ENCODE peak calls at places on chromosome 7, in six cellular contexts. V is PC-9, D is SK-N-SH, I is mammary epithelial cell, J is foreskin fibroblast, W is GM23338. Z is an unnamed sample.

GRCh38 chr7:27802977-27803376 is 63.0 kb downstream of the TAX1BP1 start:
- DNase-seq in V (no peak), D (no peak), I (no peak), J (peak; percentile 42), W (no peak), Z (peak; percentile 65)

GRCh38 chr7:2452074-2452507 is 24.1 kb downstream of the GRIFIN start:
- DNase-seq in V (no peak), D (peak; percentile 66), I (no peak), J (no peak), W (peak; percentile 51), Z (no peak)

GRCh38 chr7:16299853-16300252 is 121.5 kb downstream of the CRPPA start:
- DNase-seq in V (no peak), D (no peak), I (no peak), J (no peak), W (no peak), Z (no peak)

GRCh38 chr7:2171855-2172254 is 60.9 kb downstream of the MAD1L1 start:
- DNase-seq in V (no peak), D (peak; percentile 40), I (no peak), J (no peak), W (no peak), Z (no peak)

GRCh38 chr7:4868493-4868892 is 6.7 kb upstream of the PAPOLB start:
- DNase-seq in V (no peak), D (no peak), I (no peak), J (no peak), W (no peak), Z (no peak)

GRCh38 chr7:101995121-101995520 is 177.7 kb downstream of the CUX1 start:
- DNase-seq in V (no peak), D (no peak), I (no peak), J (no peak), W (no peak), Z (no peak)

GRCh38 chr7:73718438-73718881 is 1.0 kb downstream of the STX1A start:
- DNase-seq in V (no peak), D (peak; percentile 57), I (peak; percentile 59), J (peak; percentile 51), W (no peak), Z (no peak)

GRCh38 chr7:39622609-39623311 is 612 bp upstream of the RALA start:
- DNase-seq in V (no peak), D (no peak), I (no peak), J (no peak), W (no peak), Z (no peak)

GRCh38 chr7:150335101-150335773 is 6.2 kb downstream of the RARRES2 start:
- DNase-seq in V (no peak), D (no peak), I (no peak), J (peak; percentile 44), W (peak; percentile 88), Z (peak; percentile 86)

GRCh38 chr7:3754488-3755365 is 453.7 kb downstream of the SDK1 start:
- DNase-seq in V (no peak), D (peak; percentile 26), I (no peak), J (peak; percentile 68), W (peak; percentile 39), Z (no peak)

GRCh38 chr7:65946895-65947294 is 35.1 kb downstream of the GUSB start:
- DNase-seq in V (peak; percentile 72), D (no peak), I (peak; percentile 31), J (peak; percentile 54), W (no peak), Z (peak; percentile 61)

DNA sequence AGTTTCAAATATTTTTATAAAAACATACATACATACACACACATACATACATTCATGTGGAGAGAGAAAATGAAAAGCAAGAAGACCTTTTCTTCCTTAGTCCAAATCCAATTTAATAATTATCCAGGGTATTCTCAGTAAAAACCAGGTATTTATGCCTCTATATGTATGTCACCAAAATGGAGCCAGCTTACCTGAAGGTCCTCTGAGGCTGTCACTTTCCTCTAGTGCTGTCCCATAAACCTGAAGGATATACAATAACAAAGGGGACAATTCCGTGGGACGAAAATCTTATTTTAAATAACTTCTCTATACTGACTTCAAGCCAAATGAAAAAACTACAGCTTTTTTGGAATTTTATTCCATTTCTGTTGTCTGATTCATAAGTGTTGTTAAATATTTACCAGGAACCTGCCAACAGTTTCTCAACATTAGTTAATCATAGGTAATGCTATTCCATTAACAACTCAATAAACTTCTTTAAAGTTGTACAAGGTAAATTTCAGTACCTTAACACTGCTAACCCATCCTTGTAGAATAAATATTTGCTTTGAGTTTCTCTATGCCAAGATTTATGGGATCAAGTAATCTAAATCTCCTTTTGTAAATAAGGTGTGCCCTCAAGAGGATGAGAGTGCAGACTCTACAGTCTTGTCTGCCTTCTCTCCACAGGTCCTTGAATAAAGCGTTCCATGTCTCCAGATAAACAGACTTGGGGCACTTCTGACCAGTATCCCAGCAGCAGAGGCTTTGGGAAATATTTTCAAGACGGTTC is 260.3 kb downstream of the AHR start:
- DNase-seq in V (peak; percentile 97), D (no peak), I (no peak), J (no peak), W (no peak), Z (peak; percentile 29)
- TF ChIP-seq CTCF in V (no peak), D (no peak), I (no peak), J (no peak), W (no peak), Z (no peak)

GRCh38 chr7:44325811-44326241 is 432 bp upstream of the CAMK2B start:
- DNase-seq in V (no peak), D (peak; percentile 89), I (no peak), J (no peak), W (peak; percentile 61), Z (no peak)
- H3K4me3 ChIP-seq in V (no peak overlapping the region), D (no peak overlapping the region), I (no peak overlapping the region), J (no peak overlapping the region), W (peak overlapping the region; percentile 46), Z (no peak overlapping the region)

GRCh38 chr7:131040467-131040932 is 287.2 kb upstream of the MKLN1 start:
- DNase-seq in V (peak; percentile 77), D (peak; percentile 80), I (peak; percentile 48), J (peak; percentile 87), W (peak; percentile 87), Z (peak; percentile 75)
- TF ChIP-seq CTCF in V (peak; percentile 96), D (peak; percentile 100), I (peak; percentile 93), J (peak; percentile 93), W (peak; percentile 87), Z (peak; percentile 98)

DNA sequence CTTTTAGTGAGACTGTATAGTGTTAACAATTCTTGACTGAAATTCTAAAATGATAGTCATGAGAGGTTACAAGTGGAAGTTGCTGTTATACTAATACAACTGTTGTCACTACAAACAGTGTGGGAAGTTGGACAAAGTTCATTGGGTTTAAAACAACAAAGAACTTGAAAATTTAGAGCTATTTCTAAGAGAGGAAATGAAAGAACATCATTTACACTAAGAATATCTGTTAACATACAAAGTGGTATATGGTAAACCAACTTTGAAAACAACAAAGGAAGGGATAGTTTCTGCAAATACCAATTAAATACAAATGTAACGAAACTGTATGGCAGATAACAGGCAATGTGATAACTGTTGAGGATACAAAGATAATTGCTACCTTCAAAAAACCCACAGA is 11.6 kb downstream of the MTPN start:
- DNase-seq in V (no peak), D (no peak), I (no peak), J (no peak), W (no peak), Z (no peak)
- H3K4me3 ChIP-seq in V (no peak overlapping the region), D (no peak overlapping the region), I (no peak overlapping the region), J (no peak overlapping the region), W (no peak overlapping the region), Z (no peak overlapping the region)

DNA sequence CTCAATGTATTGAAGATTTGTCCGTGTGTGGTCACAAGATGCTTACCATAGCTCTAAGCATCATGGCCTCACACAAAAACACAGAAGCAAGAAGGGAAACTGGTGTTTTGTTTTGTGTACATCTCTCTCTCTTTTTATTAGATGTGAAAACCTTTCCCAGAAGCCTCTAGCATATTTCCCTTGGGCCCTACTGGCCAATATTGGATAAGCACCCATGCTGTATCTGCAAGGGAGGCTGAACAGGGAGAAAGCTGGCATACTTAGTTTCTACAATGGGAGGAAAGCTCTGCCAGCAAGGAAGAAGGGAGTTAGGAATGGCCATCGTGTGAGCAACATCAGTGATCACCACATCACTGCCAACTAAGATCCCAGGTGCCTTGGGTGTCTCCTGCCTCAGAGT is 9.6 kb upstream of the NAMPT start:
- DNase-seq in V (no peak), D (no peak), I (no peak), J (no peak), W (peak; percentile 15), Z (no peak)
- TF ChIP-seq CTCF in V (peak; percentile 25), D (peak; percentile 31), I (peak; percentile 20), J (no peak), W (peak; percentile 9), Z (peak; percentile 20)

GRCh38 chr7:48033922-48034321 is 1.4 kb upstream of the C7orf57 start:
- DNase-seq in V (no peak), D (no peak), I (no peak), J (no peak), W (no peak), Z (no peak)

GRCh38 chr7:48035967-48036478 is 680 bp downstream of the C7orf57 start:
- DNase-seq in V (no peak), D (peak; percentile 59), I (peak; percentile 17), J (peak; percentile 60), W (peak; percentile 50), Z (peak; percentile 20)

GRCh38 chr7:48028937-48029336 is at the start of gene SUN3:
- DNase-seq in V (no peak), D (no peak), I (no peak), J (no peak), W (no peak), Z (no peak)

GRCh38 chr7:48035301-48035966 is at the start of gene C7orf57:
- DNase-seq in V (peak; percentile 71), D (peak; percentile 99), I (peak; percentile 87), J (peak; percentile 91), W (peak; percentile 95), Z (peak; percentile 85)

GRCh38 chr7:48031111-48031510 is 2.2 kb upstream of the SUN3 start:
- DNase-seq in V (no peak), D (no peak), I (no peak), J (no peak), W (no peak), Z (no peak)
- H3K4me3 ChIP-seq in V (no peak overlapping the region), D (no peak overlapping the region), I (no peak overlapping the region), J (no peak overlapping the region), W (no peak overlapping the region), Z (no peak overlapping the region)

DNA sequence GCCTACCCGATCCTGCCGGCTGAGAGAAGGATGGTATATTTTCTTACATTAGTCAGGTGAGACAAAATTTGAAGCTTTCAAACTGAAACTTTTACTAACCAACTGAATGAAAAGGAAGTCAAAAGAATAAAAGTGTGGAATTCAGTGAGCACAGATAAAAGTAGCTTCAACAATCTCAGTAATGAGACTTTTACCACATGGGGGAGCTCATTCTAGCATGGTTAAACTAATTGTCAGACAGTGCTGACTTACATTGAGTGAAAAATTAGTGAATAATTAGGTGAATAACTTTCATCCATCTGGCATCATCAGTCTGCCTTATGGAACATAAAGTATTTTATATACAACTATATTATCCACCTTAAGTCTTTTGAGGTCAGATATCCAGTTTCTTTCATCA is 8.4 kb downstream of the FAM237B start:
- DNase-seq in V (no peak), D (no peak), I (peak; percentile 7), J (peak; percentile 32), W (peak; percentile 20), Z (peak; percentile 3)
- TF ChIP-seq CTCF in V (no peak), D (peak; percentile 42), I (peak; percentile 51), J (peak; percentile 37), W (peak; percentile 53), Z (peak; percentile 36)

GRCh38 chr7:116671111-116671510 is 885 bp upstream of the MET start:
- DNase-seq in V (no peak), D (no peak), I (peak; percentile 40), J (no peak), W (no peak), Z (no peak)
- H3K4me3 ChIP-seq in V (peak overlapping the region; percentile 98), D (peak overlapping the region; percentile 64), I (peak overlapping the region; percentile 63), J (no peak overlapping the region), W (peak overlapping the region; percentile 78), Z (no peak overlapping the region)

Z was measured in AG10803.